ENCODE peak calls at places on chromosome 12, in seven cellular contexts. H is Peyer's patch, N is heart left ventricle, G is adrenal gland, Z is HCT116, U is IMR-90, L is lower leg skin. K is an unnamed sample.

GRCh38 chr12:84911331-84912190 is 1.0 kb downstream of the SLC6A15 start:
- DNase-seq in H (peak), N (no peak), G (no peak), Z (no peak), U (peak), L (peak), K (peak)

GRCh38 chr12:124305776-124306685 is 11.1 kb downstream of the RFLNA start:
- DNase-seq in H (no peak), N (no peak), G (no peak), Z (no peak), U (no peak), L (no peak), K (no peak)

GRCh38 chr12:92570056-92570753 is 132.6 kb upstream of the PLEKHG7 start:
- DNase-seq in H (peak), N (peak), G (peak), Z (peak), U (peak), L (peak), K (peak)

GRCh38 chr12:113889806-113890581 is 76.1 kb downstream of the RBM19 start:
- DNase-seq in H (no peak), N (no peak), G (no peak), Z (no peak), U (no peak), L (no peak), K (no peak)

GRCh38 chr12:100656806-100657205 is 83.3 kb downstream of the GAS2L3 start:
- DNase-seq in H (no peak), N (no peak), G (no peak), Z (no peak), U (no peak), L (no peak), K (no peak)

GRCh38 chr12:89464974-89465592 is 59.5 kb downstream of the GALNT4 start:
- DNase-seq in H (no peak), N (no peak), G (no peak), Z (no peak), U (peak), L (no peak), K (no peak)

GRCh38 chr12:4830568-4830967 is 79.1 kb upstream of the KCNA1 start:
- DNase-seq in H (no peak), N (no peak), G (no peak), Z (no peak), U (no peak), L (no peak), K (no peak)

GRCh38 chr12:70576341-70577282 is 60.6 kb downstream of the PTPRB start:
- DNase-seq in H (no peak), N (peak), G (no peak), Z (peak), U (peak), L (no peak), K (peak)

GRCh38 chr12:58496411-58496810 is 423.9 kb downstream of the LRIG3 start:
- DNase-seq in H (no peak), N (no peak), G (no peak), Z (no peak), U (peak), L (no peak), K (no peak)

GRCh38 chr12:112463478-112463877 is 44.7 kb downstream of the PTPN11 start:
- DNase-seq in H (no peak), N (no peak), G (no peak), Z (no peak), U (no peak), L (no peak), K (peak)

GRCh38 chr12:95240556-95240955 is 22.9 kb downstream of the VEZT start:
- DNase-seq in H (no peak), N (no peak), G (no peak), Z (no peak), U (no peak), L (no peak), K (no peak)

GRCh38 chr12:51538149-51538548 is 52.9 kb upstream of the SCN8A start:
- DNase-seq in H (no peak), N (no peak), G (no peak), Z (no peak), U (no peak), L (no peak), K (no peak)

GRCh38 chr12:89932950-89933349 is 224.3 kb upstream of the ATP2B1 start:
- DNase-seq in H (no peak), N (no peak), G (no peak), Z (no peak), U (peak), L (no peak), K (no peak)

GRCh38 chr12:53005986-53006809 is at the start of gene EIF4B:
- DNase-seq in H (peak), N (peak), G (peak), Z (peak), U (peak), L (peak), K (peak)
- TF ChIP-seq POLR2A in H (peak), N (no peak), G (peak), Z (peak), U (peak), L (no peak), K (peak)

DNA sequence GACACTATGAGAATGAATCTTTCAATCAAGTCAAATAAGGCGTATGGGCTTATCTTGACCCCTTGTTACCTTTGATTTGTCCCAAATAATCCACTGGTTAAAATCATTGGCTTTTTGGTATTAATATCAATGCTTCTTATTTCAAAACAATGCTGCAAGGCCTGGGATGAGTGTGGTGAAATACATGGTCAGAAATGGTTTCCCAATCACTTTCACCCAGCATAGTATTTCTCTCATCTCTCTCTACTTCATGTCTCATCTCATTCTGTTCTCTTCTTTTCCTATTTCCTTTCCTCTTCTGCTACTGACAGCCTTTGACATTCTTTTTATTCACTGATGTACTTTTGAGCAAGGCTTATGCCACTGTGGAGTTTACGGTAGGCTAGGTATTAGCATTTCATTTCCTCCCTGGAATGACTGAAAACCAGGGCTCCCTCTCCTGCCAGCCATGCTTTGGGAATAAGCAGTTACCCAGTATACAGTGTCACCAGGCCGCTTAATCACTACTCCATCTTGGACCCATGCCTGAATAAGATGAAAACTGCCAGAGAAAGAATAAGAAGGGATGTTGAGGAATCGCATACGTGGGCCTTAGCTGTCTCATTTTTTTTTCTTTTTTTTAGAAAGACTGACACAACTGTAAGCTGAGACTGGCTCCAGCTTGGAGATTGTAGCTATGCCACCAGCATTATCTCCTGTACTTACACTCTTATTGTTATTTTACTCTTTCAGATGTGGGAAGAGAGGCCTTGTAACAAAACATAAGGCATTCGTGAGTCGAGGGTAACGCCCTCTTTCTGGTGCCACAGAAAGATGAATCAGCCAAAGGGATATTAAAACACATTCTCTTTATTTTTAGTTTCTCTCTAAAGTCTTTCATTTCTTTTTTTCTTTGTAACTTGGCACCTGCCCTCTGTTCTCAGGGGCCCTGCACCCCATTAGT is 53.5 kb downstream of the IGF1 start:
- DNase-seq in H (no peak), N (no peak), G (no peak), Z (no peak), U (peak), L (no peak), K (no peak)
- H3K4me3 ChIP-seq in H (no peak), N (no peak), G (no peak), Z (no peak), U (no peak), L (no peak), K (no peak)

GRCh38 chr12:128572311-128572810 is 251.4 kb downstream of the SLC15A4 start:
- DNase-seq in H (no peak), N (no peak), G (no peak), Z (no peak), U (no peak), L (no peak), K (no peak)
- TF ChIP-seq POLR2A in H (no peak), N (no peak), G (no peak), Z (no peak), U (no peak), L (no peak), K (no peak)

GRCh38 chr12:50018968-50019367 is 6.3 kb downstream of the RACGAP1 start:
- DNase-seq in H (no peak), N (no peak), G (no peak), Z (no peak), U (no peak), L (no peak), K (no peak)

GRCh38 chr12:50019524-50019923 is 5.8 kb downstream of the RACGAP1 start:
- DNase-seq in H (no peak), N (no peak), G (no peak), Z (no peak), U (no peak), L (no peak), K (no peak)

GRCh38 chr12:50022903-50023302 is 2.4 kb downstream of the RACGAP1 start:
- DNase-seq in H (no peak), N (no peak), G (no peak), Z (no peak), U (no peak), L (no peak), K (no peak)

GRCh38 chr12:50024227-50024626 is 1.1 kb downstream of the RACGAP1 start:
- DNase-seq in H (no peak), N (no peak), G (no peak), Z (no peak), U (no peak), L (no peak), K (no peak)

DNA sequence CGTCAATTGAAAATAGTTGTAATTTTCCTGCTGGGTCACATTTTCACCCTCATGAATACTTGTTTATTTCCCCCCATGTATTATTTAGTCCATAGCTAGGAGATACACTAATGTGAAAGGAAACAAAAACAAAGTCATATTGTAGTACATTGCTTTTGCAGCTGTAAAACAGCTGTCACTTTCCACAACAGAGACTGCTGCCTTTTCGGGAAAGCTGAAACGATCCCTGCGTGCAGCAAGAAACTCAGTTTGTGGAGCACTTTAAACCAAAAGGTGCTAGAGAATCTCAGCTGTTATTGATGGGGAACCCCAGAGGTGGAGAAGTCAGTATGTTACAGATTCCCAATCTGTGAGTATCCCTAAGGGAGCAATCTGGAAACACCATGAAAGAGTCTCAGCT is 4.2 kb downstream of the RACGAP1 start:
- DNase-seq in H (no peak), N (no peak), G (no peak), Z (no peak), U (no peak), L (no peak), K (no peak)
- H3K4me3 ChIP-seq in H (no peak), N (no peak), G (no peak), Z (no peak), U (no peak), L (no peak), K (no peak)

GRCh38 chr12:8612629-8613028 is at the start of gene AICDA:
- DNase-seq in H (no peak), N (no peak), G (no peak), Z (no peak), U (no peak), L (no peak), K (no peak)

GRCh38 chr12:8603858-8604257 is 8.8 kb downstream of the AICDA start:
- DNase-seq in H (no peak), N (no peak), G (no peak), Z (no peak), U (no peak), L (no peak), K (peak)

GRCh38 chr12:8605057-8605456 is 7.6 kb downstream of the AICDA start:
- DNase-seq in H (no peak), N (no peak), G (no peak), Z (no peak), U (no peak), L (no peak), K (no peak)

GRCh38 chr12:8609061-8609570 is 3.5 kb downstream of the AICDA start:
- DNase-seq in H (peak), N (no peak), G (no peak), Z (peak), U (peak), L (no peak), K (peak)
- TF ChIP-seq POLR2A in H (no peak), N (no peak), G (no peak), Z (no peak), U (no peak), L (no peak), K (no peak)

DNA sequence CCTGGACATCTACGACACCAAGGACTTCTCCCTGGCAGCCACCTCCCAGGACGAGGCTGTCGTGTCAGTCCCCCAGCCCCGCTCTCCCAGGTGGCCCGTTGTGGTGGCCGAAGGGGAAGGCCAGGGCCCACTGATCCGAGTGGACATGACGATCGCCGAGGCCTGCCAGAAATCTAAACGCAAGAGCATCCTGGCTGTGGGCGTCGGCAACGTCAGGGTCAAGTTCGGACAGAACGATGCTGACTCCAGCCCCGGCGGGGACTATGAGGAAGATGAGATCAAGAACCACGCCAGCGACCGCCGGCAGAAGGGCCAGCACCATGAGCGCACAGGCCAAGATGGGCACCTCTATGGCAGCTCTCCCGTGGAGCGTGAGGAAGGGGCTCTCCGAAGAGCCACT is 118.6 kb downstream of the SLC15A4 start:
- DNase-seq in H (no peak), N (no peak), G (no peak), Z (no peak), U (no peak), L (no peak), K (no peak)
- H3K4me3 ChIP-seq in H (no peak), N (no peak), G (no peak), Z (no peak), U (no peak), L (no peak), K (no peak)

GRCh38 chr12:6977653-6978052 is 6.9 kb downstream of the EMG1 start:
- DNase-seq in H (no peak), N (no peak), G (no peak), Z (no peak), U (no peak), L (no peak), K (no peak)
- TF ChIP-seq POLR2A in H (no peak), N (no peak), G (no peak), Z (no peak), U (no peak), L (no peak), K (no peak)

DNA sequence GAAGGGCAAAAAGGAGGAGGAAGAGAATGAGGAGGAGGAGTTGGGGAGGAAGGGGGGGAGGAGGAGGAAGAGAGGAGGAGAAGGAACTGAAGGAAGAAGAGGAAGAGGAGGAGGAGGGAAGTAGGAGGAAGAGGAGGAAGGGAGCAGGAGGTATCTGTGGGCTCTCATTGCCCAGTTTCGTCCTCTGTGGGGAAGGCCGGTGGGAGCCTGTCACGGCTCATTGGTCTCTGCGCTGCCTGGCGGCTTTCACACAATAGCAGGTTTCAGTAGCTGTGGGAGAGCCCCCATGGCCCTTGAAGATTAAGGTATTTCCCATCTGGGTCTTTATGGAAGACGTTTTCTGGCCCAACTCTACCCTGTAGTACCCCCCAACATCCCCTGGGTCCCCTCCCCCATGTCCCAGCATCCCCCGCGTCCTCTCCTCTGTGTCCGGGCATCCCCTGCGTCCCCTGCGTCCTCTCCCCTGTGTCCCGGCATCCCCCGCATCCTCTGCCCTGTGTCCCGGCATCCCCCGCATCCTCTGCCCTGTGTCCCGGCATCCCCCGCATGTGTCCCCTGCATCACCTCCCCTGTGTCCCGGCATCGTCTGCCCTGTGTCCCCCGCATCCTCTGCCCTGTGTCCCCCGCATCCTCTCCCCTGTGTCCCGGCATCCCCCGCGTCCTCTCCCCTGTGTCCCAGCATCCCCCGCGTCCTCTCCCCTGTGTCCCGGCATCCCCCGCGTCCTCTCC is 278.2 kb upstream of the SFSWAP start:
- DNase-seq in H (no peak), N (no peak), G (no peak), Z (no peak), U (no peak), L (no peak), K (no peak)
- H3K4me3 ChIP-seq in H (no peak), N (no peak), G (no peak), Z (no peak), U (no peak), L (no peak), K (no peak)